ENCODE peak calls at places on chromosomes 4 and X, in five cellular contexts. M, U, R, G and P are unnamed samples.

GRCh38 chrX:152926279-152926678 is 28.4 kb downstream of the ZNF185 start:
- DNase-seq in M (peak; percentile 72), U (peak; percentile 36), R (peak; percentile 74), G (peak; percentile 53), P (peak; percentile 61)

GRCh38 chrX:149950681-149951080 is 12.4 kb upstream of the EOLA2 start:
- DNase-seq in M (peak; percentile 39), U (no peak), R (no peak), G (no peak), P (peak; percentile 16)

GRCh38 chr4:151428346-151428745 is 19.4 kb downstream of the FHIP1A start:
- DNase-seq in M (no peak), U (no peak), R (no peak), G (no peak), P (no peak)

GRCh38 chr4:38570647-38571326 is 93.2 kb upstream of the KLF3 start:
- DNase-seq in M (no peak), U (no peak), R (no peak), G (no peak), P (no peak)

GRCh38 chr4:76663794-76664193 is 228.8 kb downstream of the SHROOM3 start:
- DNase-seq in M (no peak), U (no peak), R (no peak), G (no peak), P (no peak)

GRCh38 chr4:106898621-106899230 is 137.4 kb downstream of the DKK2 start:
- DNase-seq in M (peak; percentile 65), U (peak; percentile 59), R (peak; percentile 9), G (no peak), P (peak; percentile 42)

GRCh38 chr4:67632492-67632891 is 68.5 kb downstream of the UBA6 start:
- DNase-seq in M (no peak), U (no peak), R (no peak), G (no peak), P (no peak)

GRCh38 chrX:38055170-38055847 is 49.0 kb downstream of the SYTL5 start:
- DNase-seq in M (no peak), U (no peak), R (no peak), G (no peak), P (no peak)

GRCh38 chr4:123232439-123232838 is 164.2 kb upstream of the SPRY1 start:
- DNase-seq in M (peak; percentile 36), U (no peak), R (no peak), G (no peak), P (no peak)

GRCh38 chrX:130147631-130148030 is 18.0 kb downstream of the AIFM1 start:
- DNase-seq in M (no peak), U (no peak), R (no peak), G (no peak), P (no peak)

GRCh38 chr4:139951051-139951450 is 202.9 kb downstream of the MAML3 start:
- DNase-seq in M (peak; percentile 16), U (no peak), R (no peak), G (no peak), P (no peak)

GRCh38 chr4:90689739-90690138 is 562.5 kb downstream of the CCSER1 start:
- DNase-seq in M (no peak), U (no peak), R (no peak), G (no peak), P (no peak)

GRCh38 chr4:81631958-81632439 is 160.3 kb upstream of the RASGEF1B start:
- DNase-seq in M (peak; percentile 24), U (no peak), R (no peak), G (no peak), P (no peak)

GRCh38 chr4:76023381-76023780 is at the start of gene CXCL10:
- DNase-seq in M (no peak), U (no peak), R (no peak), G (no peak), P (no peak)

GRCh38 chrX:8971116-8971515 is 62.8 kb downstream of the FAM9B start:
- DNase-seq in M (peak; percentile 40), U (peak; percentile 0), R (peak; percentile 0), G (no peak), P (peak; percentile 32)

GRCh38 chr4:123777297-123777859 is 380.8 kb downstream of the SPRY1 start:
- DNase-seq in M (peak; percentile 13), U (no peak), R (no peak), G (no peak), P (no peak)

GRCh38 chr4:41145571-41146078 is 68.7 kb downstream of the APBB2 start:
- DNase-seq in M (no peak), U (no peak), R (no peak), G (no peak), P (no peak)

GRCh38 chr4:52001616-52002015 is 18.5 kb downstream of the LRRC66 start:
- DNase-seq in M (no peak), U (no peak), R (no peak), G (no peak), P (no peak)

GRCh38 chr4:61401771-61402170 is 201.6 kb downstream of the ADGRL3 start:
- DNase-seq in M (no peak), U (no peak), R (no peak), G (no peak), P (no peak)